ENCODE peak calls at places on chromosomes 7 and 10, in six cellular contexts. N, P, B, E, U and A are unnamed samples.

GRCh38 chr7:141158562-141158961 is 84.7 kb downstream of the TMEM178B start:
- DNase-seq in N (no peak), P (no peak), B (peak; percentile 60), E (peak; percentile 43), U (no peak), A (no peak)

GRCh38 chr10:77626266-77626935 is 11.2 kb downstream of the KCNMA1 start:
- DNase-seq in N (no peak), P (no peak), B (no peak), E (no peak), U (no peak), A (no peak)

GRCh38 chr7:139915864-139916716 is 87.0 kb downstream of the TBXAS1 start:
- DNase-seq in N (no peak), P (peak; percentile 7), B (peak; percentile 46), E (peak; percentile 46), U (no peak), A (peak; percentile 59)

GRCh38 chr7:114822131-114822530 is 99.8 kb upstream of the MDFIC start:
- DNase-seq in N (no peak), P (no peak), B (no peak), E (no peak), U (no peak), A (no peak)

GRCh38 chr7:1676550-1677071 is 6.5 kb downstream of the ELFN1 start:
- DNase-seq in N (no peak), P (no peak), B (peak; percentile 4), E (no peak), U (no peak), A (no peak)

GRCh38 chr7:92633211-92633906 is 43.2 kb upstream of the FAM133B start:
- DNase-seq in N (peak; percentile 11), P (no peak), B (no peak), E (no peak), U (no peak), A (no peak)

GRCh38 chr10:44044549-44044948 is 340.3 kb downstream of the CXCL12 start:
- DNase-seq in N (no peak), P (no peak), B (no peak), E (no peak), U (no peak), A (no peak)

GRCh38 chr10:128103229-128103714 is 23.0 kb downstream of the MKI67 start:
- DNase-seq in N (no peak), P (no peak), B (no peak), E (no peak), U (no peak), A (no peak)

GRCh38 chr10:3324572-3324971 is 152.0 kb upstream of the PITRM1 start:
- DNase-seq in N (no peak), P (no peak), B (no peak), E (no peak), U (no peak), A (no peak)

GRCh38 chr7:151014950-151015349 is 9.3 kb downstream of the ATG9B start:
- DNase-seq in N (no peak), P (no peak), B (no peak), E (no peak), U (no peak), A (no peak)